ENCODE peak calls at places on chromosome 1, in six cellular contexts. W is prostate gland, R is spleen, H is breast epithelium, G is tibial nerve, U is uterus. F is an unnamed sample.

GRCh38 chr1:56097713-56098112 is 481.6 kb downstream of the PLPP3 start:
- DNase-seq in W (no peak), G (no peak), R (no peak), H (no peak), U (no peak), F (no peak)

GRCh38 chr1:9655127-9655723 is 3.7 kb downstream of the PIK3CD start:
- DNase-seq in H (no peak), R (no peak), G (no peak), W (no peak), U (no peak), F (no peak)

GRCh38 chr1:96360036-96360795 is 361.4 kb upstream of the PTBP2 start:
- DNase-seq in H (no peak), U (no peak), G (no peak), W (no peak), R (no peak), F (no peak)

GRCh38 chr1:9302745-9303524 is 10.2 kb downstream of the SPSB1 start:
- DNase-seq in R (no peak), W (peak), U (no peak), H (peak), G (no peak), F (no peak)

GRCh38 chr1:32101233-32101681 is 6.6 kb upstream of the KPNA6 start:
- DNase-seq in W (no peak), H (no peak), R (peak), G (no peak), U (no peak), F (no peak)

GRCh38 chr1:44606701-44607281 is 67.5 kb downstream of the TMEM53 start:
- DNase-seq in G (no peak), R (no peak), W (no peak), U (no peak), H (no peak), F (no peak)

GRCh38 chr1:235933483-235934116 is 66.9 kb upstream of the LYST start:
- DNase-seq in G (no peak), R (no peak), W (no peak), U (no peak), H (no peak), F (no peak)

GRCh38 chr1:222890702-222891101 is 75.9 kb downstream of the DISP1 start:
- DNase-seq in G (no peak), U (no peak), W (no peak), R (no peak), H (no peak), F (no peak)

DNA sequence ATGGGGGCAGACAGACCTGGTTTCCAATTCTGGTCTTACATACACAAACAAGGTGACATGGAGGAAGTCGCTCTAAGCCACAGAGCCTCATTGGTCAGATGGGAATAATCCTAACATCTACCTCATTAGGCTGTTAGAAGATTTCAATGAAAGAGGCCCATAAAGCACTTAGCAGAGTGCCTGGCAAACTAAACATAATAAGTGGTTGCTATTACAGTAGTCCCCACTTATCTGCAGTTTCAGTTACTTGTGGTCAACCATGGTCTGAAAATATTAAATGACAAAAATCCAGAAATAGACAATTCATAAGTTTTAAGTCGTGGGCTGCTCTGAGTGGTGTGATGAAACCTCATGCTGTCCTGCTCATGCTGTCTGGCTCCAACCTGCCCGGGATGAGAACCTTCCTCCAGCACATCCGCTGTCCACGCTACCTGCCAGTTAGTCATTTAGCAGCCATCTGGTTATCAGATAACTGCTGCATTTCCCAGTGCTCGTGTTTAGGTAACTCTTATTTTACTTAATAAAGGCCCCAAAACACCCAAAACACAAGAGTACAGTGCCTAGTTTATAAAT is 112.3 kb downstream of the DDX20 start:
- DNase-seq in W (no peak), H (no peak), G (no peak), R (no peak), U (no peak), F (no peak)
- H3K27ac ChIP-seq in W (no peak), H (no peak), G (no peak), R (no peak), U (no peak), F (no peak)

GRCh38 chr1:18951818-18952391 is 4.6 kb downstream of the IFFO2 start:
- DNase-seq in U (no peak), G (no peak), R (no peak), H (no peak), W (no peak), F (no peak)
- H3K4me3 ChIP-seq in U (no peak), G (no peak), R (no peak), H (no peak), W (no peak), F (no peak)

GRCh38 chr1:54553781-54554313 is 5.8 kb downstream of the ACOT11 start:
- DNase-seq in U (peak), R (peak), W (no peak), G (no peak), H (no peak), F (no peak)
- TF ChIP-seq POLR2A in U (no peak), R (no peak), W (no peak), G (no peak), H (no peak), F (no peak)

GRCh38 chr1:117389779-117390178 is 22.5 kb downstream of the MAN1A2 start:
- DNase-seq in G (no peak), H (no peak), R (no peak), W (no peak), U (no peak), F (no peak)

GRCh38 chr1:117387060-117387633 is 19.9 kb downstream of the MAN1A2 start:
- DNase-seq in W (no peak), H (no peak), R (no peak), U (no peak), G (no peak), F (no peak)

GRCh38 chr1:117392776-117393175 is 25.5 kb downstream of the MAN1A2 start:
- DNase-seq in U (no peak), W (no peak), G (no peak), R (no peak), H (no peak), F (no peak)

GRCh38 chr1:117388328-117388727 is 21.1 kb downstream of the MAN1A2 start:
- DNase-seq in W (no peak), R (no peak), G (no peak), U (no peak), H (no peak), F (no peak)

DNA sequence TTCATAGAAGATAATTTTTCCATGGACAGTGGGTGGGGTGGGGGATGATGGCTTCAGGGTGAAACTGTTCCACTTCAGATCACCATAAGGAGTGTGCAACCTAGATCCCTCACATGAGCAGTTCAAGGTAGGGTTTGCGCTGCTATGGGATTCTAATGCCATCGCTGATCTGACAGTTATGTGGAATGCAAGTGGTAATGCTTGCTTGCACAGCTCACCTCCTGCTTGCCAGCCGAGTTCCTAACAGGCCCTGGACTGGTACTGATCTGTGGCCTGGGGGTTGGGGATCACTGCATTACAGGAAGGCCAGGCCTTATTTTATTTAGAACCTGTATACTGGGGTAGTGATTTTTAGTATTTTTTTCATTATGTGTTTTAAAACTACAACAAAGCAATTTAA is 22.0 kb downstream of the MAN1A2 start:
- DNase-seq in W (no peak), R (no peak), G (no peak), H (no peak), U (no peak), F (no peak)
- H3K27ac ChIP-seq in W (no peak), R (no peak), G (no peak), H (no peak), U (no peak), F (no peak)

GRCh38 chr1:204751883-204752687 is 66.5 kb upstream of the LRRN2 start:
- DNase-seq in U (no peak), G (no peak), R (no peak), H (no peak), W (no peak), F (no peak)
- H3K4me3 ChIP-seq in U (no peak), G (no peak), R (no peak), H (no peak), W (no peak), F (no peak)

DNA sequence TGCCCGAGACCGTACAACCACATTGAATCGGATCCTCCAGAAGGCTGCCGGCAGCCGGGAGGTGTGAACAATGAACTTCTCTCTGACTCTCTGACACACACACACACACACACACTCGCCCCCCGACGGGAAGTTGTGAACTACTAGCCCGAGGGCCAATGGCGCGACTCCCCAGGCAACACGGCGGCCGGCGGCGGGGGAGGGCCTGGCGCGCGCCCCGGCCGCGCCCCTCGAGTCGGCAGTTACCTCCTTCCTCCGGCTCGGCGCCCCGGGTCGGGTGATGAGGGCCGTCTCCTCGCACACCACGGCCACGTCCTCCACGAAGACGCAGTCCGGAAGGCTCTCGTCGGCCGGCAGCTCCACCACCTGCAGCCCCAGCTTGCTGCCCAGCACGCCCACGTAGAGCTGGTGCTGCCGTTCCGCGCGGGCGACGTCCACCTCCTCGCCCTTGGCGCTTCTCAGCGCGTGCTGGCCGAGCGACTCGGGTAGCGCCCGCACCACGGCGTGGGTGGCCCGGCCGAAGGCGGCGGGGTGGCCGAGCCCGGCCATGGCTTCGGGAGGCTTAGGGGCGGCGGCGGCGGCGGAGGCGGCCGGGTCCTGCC is 361 bp downstream of the DDAH1 start:
- DNase-seq in U (peak), G (peak), R (peak), H (peak), W (peak), F (no peak)
- TF ChIP-seq POLR2A in U (no peak), G (peak), R (no peak), H (no peak), W (no peak), F (no peak)